ENCODE peak calls at places on chromosome 2, in nine cellular contexts. Q, U, Z, D, J, A, T, Y and E are unnamed samples.

GRCh38 chr2:29528891-29529520 is 392.4 kb downstream of the ALK start:
- DNase-seq in Q (peak; percentile 79), U (peak; percentile 33), Z (peak; percentile 59), D (no peak), J (peak; percentile 77), A (peak; percentile 54), T (peak; percentile 46), Y (no peak), E (peak; percentile 41)

GRCh38 chr2:200350796-200351195 is 44.3 kb downstream of the SPATS2L start:
- DNase-seq in Q (peak; percentile 83), U (no peak), Z (no peak), D (no peak), J (no peak), A (no peak), T (no peak), Y (no peak), E (no peak)

GRCh38 chr2:160491922-160492371 is 1.7 kb downstream of the RBMS1 start:
- DNase-seq in Q (peak; percentile 75), U (no peak), Z (no peak), D (no peak), J (no peak), A (no peak), T (no peak), Y (no peak), E (no peak)

GRCh38 chr2:68834737-68835136 is 36.5 kb downstream of the BMP10 start:
- DNase-seq in Q (no peak), U (no peak), Z (no peak), D (no peak), J (no peak), A (no peak), T (no peak), Y (no peak), E (no peak)

GRCh38 chr2:3270095-3270478 is 107.5 kb downstream of the EIPR1 start:
- DNase-seq in Q (no peak), U (no peak), Z (no peak), D (no peak), J (no peak), A (no peak), T (no peak), Y (no peak), E (no peak)

GRCh38 chr2:74739129-74739528 is 85.1 kb downstream of the SEMA4F start:
- DNase-seq in Q (no peak), U (no peak), Z (no peak), D (no peak), J (no peak), A (no peak), T (no peak), Y (no peak), E (no peak)

GRCh38 chr2:238643400-238643907 is 204.4 kb upstream of the TWIST2 start:
- DNase-seq in Q (no peak), U (no peak), Z (no peak), D (no peak), J (no peak), A (no peak), T (no peak), Y (no peak), E (no peak)

GRCh38 chr2:124283090-124283489 is 258.0 kb downstream of the CNTNAP5 start:
- DNase-seq in Q (no peak), U (no peak), Z (no peak), D (no peak), J (no peak), A (no peak), T (peak; percentile 74), Y (no peak), E (no peak)

GRCh38 chr2:47422016-47422415 is 19.1 kb downstream of the MSH2 start:
- DNase-seq in Q (no peak), U (no peak), Z (no peak), D (no peak), J (no peak), A (no peak), T (no peak), Y (no peak), E (no peak)

GRCh38 chr2:26770986-26771586 is 7.0 kb downstream of the SLC35F6 start:
- DNase-seq in Q (peak; percentile 90), U (peak; percentile 90), Z (peak; percentile 82), D (peak; percentile 23), J (peak; percentile 77), A (no peak), T (no peak), Y (peak; percentile 49), E (peak; percentile 72)

GRCh38 chr2:25129901-25130520 is 38.4 kb downstream of the POMC start:
- DNase-seq in Q (no peak), U (no peak), Z (no peak), D (no peak), J (no peak), A (no peak), T (no peak), Y (no peak), E (no peak)

GRCh38 chr2:119253114-119253702 is 29.6 kb downstream of the STEAP3 start:
- DNase-seq in Q (peak; percentile 79), U (no peak), Z (no peak), D (no peak), J (no peak), A (no peak), T (no peak), Y (no peak), E (no peak)

GRCh38 chr2:174180165-174180724 is 68.1 kb downstream of the OLA1 start:
- DNase-seq in Q (no peak), U (no peak), Z (no peak), D (no peak), J (no peak), A (no peak), T (peak; percentile 37), Y (peak; percentile 43), E (no peak)
- H3K27ac ChIP-seq in Q (no peak overlapping the region), U (no peak overlapping the region), Z (no peak overlapping the region), D (no peak overlapping the region), J (no peak overlapping the region), A (no peak overlapping the region), T (peak overlapping the region; percentile 40), Y (peak overlapping the region; percentile 62), E (no peak overlapping the region)

GRCh38 chr2:96661324-96661723 is 18.8 kb downstream of the FER1L5 start:
- DNase-seq in Q (no peak), U (no peak), Z (no peak), D (no peak), J (no peak), A (no peak), T (no peak), Y (no peak), E (no peak)
- H3K27me3 ChIP-seq in Q (no peaks in the 10 kb centered on the region), U (no peaks in the 10 kb centered on the region), Z (no peaks in the 10 kb centered on the region), D (no peaks in the 10 kb centered on the region), J (no peaks in the 10 kb centered on the region), A (no peaks in the 10 kb centered on the region), T (no peaks in the 10 kb centered on the region), Y (no peaks in the 10 kb centered on the region), E (no peaks in the 10 kb centered on the region)

GRCh38 chr2:241618836-241619235 is 18.1 kb downstream of the THAP4 start:
- DNase-seq in Q (no peak), U (no peak), Z (no peak), D (no peak), J (no peak), A (no peak), T (no peak), Y (no peak), E (no peak)
- H3K27ac ChIP-seq in Q (no peak overlapping the region), U (no peak overlapping the region), Z (peak overlapping the region; percentile 91), D (no peak overlapping the region), J (peak overlapping the region; percentile 77), A (no peak overlapping the region), T (no peak overlapping the region), Y (no peak overlapping the region), E (no peak overlapping the region)

DNA sequence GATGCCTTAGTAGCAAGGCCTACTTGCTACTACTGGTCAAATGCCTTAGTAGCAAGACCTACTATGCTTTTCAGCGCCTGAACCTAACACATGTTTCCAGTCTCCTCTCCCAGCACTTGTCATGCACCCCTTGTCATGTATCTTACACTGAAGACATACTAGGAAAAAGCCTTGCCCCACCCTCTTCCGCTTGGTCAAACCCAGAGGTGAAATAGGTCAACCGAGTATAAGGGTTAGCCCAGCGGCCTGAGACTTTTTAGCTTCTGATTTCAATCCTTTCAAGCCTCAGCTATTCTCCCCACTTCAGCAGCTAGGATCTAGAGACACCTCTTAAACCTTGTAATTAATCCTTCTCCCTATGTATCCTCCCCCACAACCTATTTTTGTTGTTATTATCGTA is 73.3 kb downstream of the UPP2 start:
- DNase-seq in Q (no peak), U (no peak), Z (no peak), D (no peak), J (no peak), A (no peak), T (no peak), Y (no peak), E (no peak)
- H3K27me3 ChIP-seq in Q (no peaks in the 10 kb centered on the region), U (no peaks in the 10 kb centered on the region), Z (no peaks in the 10 kb centered on the region), D (no peaks in the 10 kb centered on the region), J (no peaks in the 10 kb centered on the region), A (no peaks in the 10 kb centered on the region), T (no peaks in the 10 kb centered on the region), Y (no peaks in the 10 kb centered on the region), E (no peaks in the 10 kb centered on the region)

DNA sequence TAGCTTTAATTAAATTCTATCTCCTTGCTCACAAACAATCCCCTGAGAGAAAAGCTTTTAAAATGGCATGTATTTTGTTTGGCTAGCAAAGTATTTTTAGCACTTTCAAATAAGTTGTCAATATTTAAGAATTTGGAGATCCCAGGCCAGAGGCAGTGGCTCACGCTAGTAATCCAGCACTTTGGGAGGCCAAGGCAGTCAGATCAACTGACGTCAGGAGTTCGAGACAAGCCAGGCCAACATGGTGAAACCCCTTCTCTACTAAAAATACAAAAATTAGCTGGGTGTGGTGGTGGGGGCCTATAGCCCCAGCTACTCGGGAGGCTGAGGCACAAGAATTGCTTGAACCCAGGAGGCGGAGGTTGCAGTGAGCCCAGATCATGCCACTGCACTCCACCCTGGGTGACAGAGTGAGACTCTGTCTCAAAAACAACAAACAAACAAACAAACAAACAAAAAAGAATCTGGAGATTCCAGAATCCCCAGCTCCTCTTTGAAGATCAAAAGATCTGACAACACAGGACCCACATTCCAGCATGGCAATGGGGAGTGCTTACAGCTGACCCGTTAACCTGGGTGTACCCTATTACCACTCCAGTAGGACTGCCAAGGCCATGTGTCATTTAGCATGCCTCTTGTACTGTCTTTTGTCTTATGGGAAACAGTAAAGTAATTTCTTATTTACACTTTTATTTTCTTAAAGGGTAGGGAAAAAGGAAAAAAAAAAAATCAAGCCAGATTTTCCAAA is 21.9 kb downstream of the SLC40A1 start:
- DNase-seq in Q (no peak), U (no peak), Z (no peak), D (no peak), J (no peak), A (no peak), T (no peak), Y (no peak), E (no peak)
- H3K27ac ChIP-seq in Q (no peak overlapping the region), U (no peak overlapping the region), Z (peak overlapping the region; percentile 66), D (no peak overlapping the region), J (peak overlapping the region; percentile 4), A (peak overlapping the region; percentile 29), T (no peak overlapping the region), Y (no peak overlapping the region), E (peak overlapping the region; percentile 9)

GRCh38 chr2:120331903-120332302 is 14.0 kb upstream of the INHBB start:
- DNase-seq in Q (peak; percentile 59), U (no peak), Z (no peak), D (no peak), J (no peak), A (no peak), T (no peak), Y (no peak), E (no peak)
- H3K27me3 ChIP-seq in Q (peaks cover 76% of the 10 kb centered on the region), U (no peaks in the 10 kb centered on the region), Z (peaks cover 44% of the 10 kb centered on the region), D (peaks cover 4% of the 10 kb centered on the region), J (no peaks in the 10 kb centered on the region), A (peaks cover 10% of the 10 kb centered on the region), T (peaks cover 20% of the 10 kb centered on the region), Y (peaks cover 29% of the 10 kb centered on the region), E (no peaks in the 10 kb centered on the region)

DNA sequence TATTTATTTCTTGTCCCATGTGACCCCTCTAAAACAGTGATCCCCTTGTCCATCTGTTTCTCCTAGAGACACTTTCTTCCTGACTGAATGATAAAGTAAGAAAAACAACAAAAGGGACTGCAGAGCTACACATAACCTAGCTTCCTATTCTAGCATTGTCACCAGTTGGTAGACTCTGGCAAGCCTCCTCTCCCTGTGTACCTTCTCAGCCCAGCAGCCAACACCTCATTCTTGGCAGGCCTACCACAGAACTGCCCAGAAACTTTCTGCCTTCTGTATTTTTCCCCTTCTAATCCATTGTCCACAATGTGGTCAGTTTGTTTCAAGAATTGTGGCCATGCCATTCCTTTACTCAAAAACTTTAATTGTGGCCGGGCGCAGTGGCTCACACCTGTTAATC is 13.4 kb downstream of the SMC6 start:
- DNase-seq in Q (no peak), U (no peak), Z (no peak), D (no peak), J (no peak), A (no peak), T (no peak), Y (no peak), E (no peak)
- H3K27ac ChIP-seq in Q (no peak overlapping the region), U (no peak overlapping the region), Z (no peak overlapping the region), D (no peak overlapping the region), J (no peak overlapping the region), A (no peak overlapping the region), T (no peak overlapping the region), Y (no peak overlapping the region), E (no peak overlapping the region)